ENCODE peak calls at places on chromosomes 5 and 9, in seven cellular contexts. R, M, X, U, Y, N and K are unnamed samples.

GRCh38 chr5:38738898-38739743 is 106.7 kb upstream of the OSMR start:
- DNase-seq in R (no peak), U (no peak), N (no peak), X (no peak), M (peak), Y (no peak), K (peak)

GRCh38 chr9:93613174-93613573 is 36.8 kb downstream of the PHF2 start:
- DNase-seq in X (no peak), U (no peak), R (no peak), M (no peak), N (peak), Y (no peak), K (no peak)

GRCh38 chr5:55415071-55415470 is 107.3 kb downstream of the MTREX start:
- DNase-seq in Y (no peak), U (no peak), M (no peak), R (no peak), X (no peak), N (no peak), K (no peak)

GRCh38 chr5:57383093-57383861 is 99.3 kb downstream of the ACTBL2 start:
- DNase-seq in Y (no peak), R (peak), X (no peak), N (no peak), U (peak), M (peak), K (peak)

GRCh38 chr9:34374905-34375552 is 1.7 kb downstream of the MYORG start:
- DNase-seq in X (no peak), R (no peak), M (no peak), Y (no peak), N (peak), U (no peak), K (no peak)

GRCh38 chr5:137342764-137343163 is 156.4 kb downstream of the SPOCK1 start:
- DNase-seq in U (no peak), M (no peak), R (no peak), X (no peak), N (no peak), Y (no peak), K (peak)

GRCh38 chr9:16864741-16865434 is 5.6 kb downstream of the BNC2 start:
- DNase-seq in X (no peak), Y (no peak), N (no peak), M (no peak), U (peak), R (no peak), K (no peak)

GRCh38 chr5:162209005-162209605 is 141.5 kb downstream of the GABRG2 start:
- DNase-seq in N (peak), U (no peak), R (peak), X (peak), M (peak), Y (peak), K (no peak)

GRCh38 chr5:75734913-75735789 is 17.9 kb upstream of the POC5 start:
- DNase-seq in N (peak), R (peak), Y (no peak), X (peak), M (no peak), U (peak), K (no peak)

GRCh38 chr5:35899805-35900204 is 38.6 kb downstream of the CAPSL start:
- DNase-seq in M (no peak), Y (no peak), R (no peak), X (no peak), N (no peak), U (no peak), K (no peak)

GRCh38 chr5:177495243-177496060 is 2.0 kb downstream of the PDLIM7 start:
- DNase-seq in M (peak), N (no peak), R (peak), Y (peak), U (peak), X (no peak), K (peak)
- TF ChIP-seq POLR2A in M (peak), N (no peak), R (no peak), Y (no peak), U (peak), X (no peak), K (peak)

GRCh38 chr5:177425801-177426565 is 493 bp upstream of the GRK6 start:
- DNase-seq in R (peak), X (peak), M (peak), N (peak), Y (peak), U (peak), K (peak)
- TF ChIP-seq POLR2A in R (peak), X (no peak), M (peak), N (peak), Y (peak), U (peak), K (peak)

GRCh38 chr9:134375430-134376385 is 49.5 kb downstream of the RXRA start:
- DNase-seq in R (peak), U (no peak), X (peak), M (no peak), N (peak), Y (no peak), K (peak)

GRCh38 chr9:134373953-134374300 is 47.7 kb downstream of the RXRA start:
- DNase-seq in Y (no peak), U (no peak), R (peak), X (no peak), M (no peak), N (no peak), K (no peak)

GRCh38 chr9:134375011-134375390 is 48.7 kb downstream of the RXRA start:
- DNase-seq in M (no peak), N (peak), Y (no peak), R (peak), X (peak), U (no peak), K (no peak)

GRCh38 chr9:134373269-134373668 is 47.0 kb downstream of the RXRA start:
- DNase-seq in U (no peak), X (no peak), R (no peak), M (no peak), Y (no peak), N (no peak), K (no peak)

DNA sequence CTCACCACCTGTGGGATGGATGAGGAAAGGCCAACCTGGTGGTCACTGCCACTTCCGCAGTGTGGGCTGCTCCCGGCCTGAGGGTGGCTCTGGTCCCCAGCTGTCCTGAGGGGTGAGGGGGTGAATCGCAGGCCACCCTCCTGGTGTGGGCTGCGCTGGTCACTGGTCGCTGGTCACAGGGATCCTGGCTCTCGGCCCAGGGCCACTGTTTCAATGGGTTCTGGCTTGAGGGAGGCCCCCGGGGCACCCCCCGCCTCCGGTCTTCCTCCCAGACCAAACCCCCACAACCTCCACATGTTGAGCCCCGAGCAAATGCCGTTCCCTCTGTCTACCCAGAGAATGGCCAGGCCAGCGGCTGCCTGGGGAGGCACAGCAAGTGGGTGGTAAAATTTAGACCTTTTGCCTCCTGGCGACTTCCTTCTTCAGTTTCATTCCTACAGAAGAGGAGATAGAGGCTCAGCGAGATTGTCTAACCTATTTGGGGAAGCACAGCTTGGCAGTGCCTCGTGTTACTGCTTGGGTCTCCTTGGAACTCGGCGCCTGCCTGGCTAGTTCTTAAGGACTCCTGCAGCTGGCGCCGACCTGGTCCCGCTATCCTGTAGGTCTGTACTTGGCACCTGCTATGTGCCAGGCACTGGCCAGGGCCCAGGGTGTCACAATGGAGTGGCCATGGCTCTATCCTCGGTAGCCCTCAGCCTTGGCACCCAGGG is 48.2 kb downstream of the RXRA start:
- DNase-seq in M (no peak), X (peak), R (peak), Y (no peak), U (no peak), N (peak), K (no peak)
- TF ChIP-seq POLR2A in M (no peak), X (no peak), R (no peak), Y (no peak), U (no peak), N (no peak), K (no peak)

GRCh38 chr9:82431121-82431520 is 442.5 kb downstream of the SPATA31D1 start:
- DNase-seq in X (no peak), R (no peak), M (no peak), Y (no peak), U (no peak), N (no peak), K (no peak)
- TF ChIP-seq POLR2A in X (no peak), R (no peak), M (no peak), Y (no peak), U (no peak), N (no peak), K (no peak)

GRCh38 chr9:130694205-130694604 is 625 bp downstream of the EXOSC2 start:
- DNase-seq in Y (no peak), U (no peak), X (no peak), R (no peak), N (no peak), M (no peak), K (no peak)

GRCh38 chr9:130693101-130693425 is 517 bp upstream of the EXOSC2 start:
- DNase-seq in M (no peak), U (no peak), Y (no peak), N (no peak), X (no peak), R (peak), K (no peak)

GRCh38 chr9:130692365-130692764 is 1.2 kb upstream of the EXOSC2 start:
- DNase-seq in M (no peak), R (peak), X (peak), N (no peak), Y (no peak), U (no peak), K (peak)

GRCh38 chr9:130696139-130696650 is 2.6 kb downstream of the EXOSC2 start:
- DNase-seq in M (no peak), R (no peak), X (no peak), N (no peak), U (no peak), Y (no peak), K (no peak)

GRCh38 chr9:130693426-130694191 is at the start of gene EXOSC2:
- DNase-seq in U (peak), M (peak), Y (peak), R (peak), N (peak), X (peak), K (peak)
- TF ChIP-seq POLR2A in U (peak), M (peak), Y (peak), R (no peak), N (no peak), X (no peak), K (peak)

DNA sequence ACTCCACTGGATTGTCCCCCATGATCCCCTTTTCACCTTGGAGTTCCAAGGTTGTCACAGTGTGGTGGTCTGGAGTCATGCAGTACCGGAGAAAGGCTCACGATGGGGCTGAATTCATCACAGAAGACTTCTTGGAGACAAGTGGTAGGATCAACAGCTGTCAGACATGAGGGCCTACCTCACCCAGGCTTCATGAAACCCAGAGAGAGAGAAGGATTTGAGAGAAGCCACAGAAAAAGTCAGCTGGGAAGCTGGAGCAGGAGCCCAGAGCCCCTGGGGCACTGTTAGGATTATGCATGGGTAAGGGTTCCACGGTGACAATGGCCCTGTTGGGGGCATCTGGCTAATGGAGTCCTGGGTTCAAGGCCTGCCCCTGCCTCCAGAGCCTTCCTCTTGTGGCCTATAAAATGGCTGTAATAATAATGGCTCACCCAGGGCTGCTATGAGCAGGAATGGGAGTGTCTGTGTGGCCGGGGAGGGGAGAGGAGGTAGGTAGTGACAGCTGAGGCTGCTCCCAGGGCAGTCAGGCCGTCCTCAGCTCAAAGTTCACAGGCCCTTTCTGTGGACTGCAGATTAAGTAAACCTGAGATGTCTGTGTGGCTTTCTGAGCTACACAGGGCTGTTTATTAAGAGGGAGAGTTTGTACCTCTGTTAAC is 910 bp downstream of the TRIM14 start:
- DNase-seq in N (peak), M (peak), U (peak), X (no peak), Y (no peak), R (peak), K (no peak)
- TF ChIP-seq POLR2A in N (no peak), M (no peak), U (no peak), X (no peak), Y (no peak), R (no peak), K (no peak)

GRCh38 chr5:126868338-126868737 is 91.4 kb downstream of the LMNB1 start:
- DNase-seq in R (no peak), M (no peak), Y (no peak), N (no peak), U (no peak), X (no peak), K (no peak)
- TF ChIP-seq POLR2A in R (no peak), M (no peak), Y (no peak), N (no peak), U (no peak), X (no peak), K (no peak)

GRCh38 chr9:130688070-130688469 is 5.5 kb upstream of the EXOSC2 start:
- DNase-seq in Y (no peak), R (no peak), N (no peak), M (no peak), X (no peak), U (no peak), K (no peak)

GRCh38 chr9:130685104-130685503 is 8.5 kb upstream of the EXOSC2 start:
- DNase-seq in X (no peak), M (no peak), N (no peak), U (no peak), R (no peak), Y (no peak), K (no peak)

GRCh38 chr9:130687615-130688014 is 6.0 kb upstream of the EXOSC2 start:
- DNase-seq in X (no peak), R (no peak), N (no peak), Y (no peak), M (no peak), U (no peak), K (no peak)

GRCh38 chr9:130689572-130689936 is 4.0 kb upstream of the EXOSC2 start:
- DNase-seq in Y (no peak), N (no peak), X (no peak), R (no peak), U (no peak), M (no peak), K (no peak)

DNA sequence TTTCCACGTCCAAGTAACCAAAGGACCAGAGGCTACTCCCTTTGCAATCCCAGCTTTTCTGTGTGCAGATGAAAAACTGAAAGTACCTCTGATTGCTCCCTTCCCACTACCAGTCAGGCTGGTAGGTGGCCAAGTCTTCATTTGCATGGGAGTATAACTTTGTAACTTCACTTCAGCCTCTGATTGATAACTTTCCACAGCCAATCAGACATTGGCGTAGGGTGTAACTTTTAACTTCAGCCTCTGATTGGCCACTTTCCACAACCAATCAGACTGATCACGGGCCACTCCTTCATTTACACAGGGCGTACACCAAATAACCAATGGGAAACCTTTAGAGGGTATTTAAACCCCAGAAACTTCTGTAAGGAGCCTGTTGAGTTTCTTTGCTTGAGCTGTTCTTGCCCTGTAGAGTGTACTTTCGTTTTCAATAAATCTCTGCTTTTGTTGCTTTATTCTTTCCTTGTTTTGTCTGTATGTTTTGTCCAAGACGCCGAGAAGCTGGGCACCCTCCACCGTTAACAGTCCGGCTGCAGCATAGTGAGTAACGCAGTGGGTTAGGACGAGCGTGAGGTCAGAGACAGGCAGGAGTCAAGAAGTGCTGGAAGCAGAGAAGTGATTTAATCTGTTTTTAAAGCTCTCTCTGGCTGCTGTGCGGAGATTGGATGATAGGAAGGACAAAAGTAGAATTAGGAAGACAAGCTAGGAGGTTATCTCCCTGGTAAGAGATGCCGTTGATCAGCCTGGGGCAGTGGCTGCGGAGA is 3.5 kb upstream of the EXOSC2 start:
- DNase-seq in M (peak), R (peak), Y (no peak), N (peak), U (peak), X (peak), K (peak)
- TF ChIP-seq POLR2A in M (no peak), R (peak), Y (no peak), N (peak), U (peak), X (peak), K (no peak)

DNA sequence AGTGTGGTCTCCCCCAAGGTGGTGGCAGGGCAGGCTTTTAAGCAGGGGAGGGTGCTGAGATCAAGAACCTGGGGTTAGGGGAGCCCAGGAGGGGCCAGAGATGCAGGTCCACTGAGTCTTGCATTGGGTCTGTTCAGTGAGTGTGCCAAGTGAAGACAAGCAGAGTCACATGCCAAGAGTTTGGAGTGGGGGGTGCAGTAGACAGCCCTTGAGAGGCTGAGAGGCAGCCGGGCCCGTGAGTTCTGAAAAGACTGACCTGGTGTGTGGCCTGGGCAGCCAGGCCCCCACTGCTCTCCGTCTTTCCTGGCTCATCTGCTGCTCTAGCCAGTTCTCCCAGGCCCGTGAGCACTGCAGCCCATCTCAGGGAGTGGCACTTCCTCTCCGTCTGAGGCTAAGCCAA is 120.0 kb downstream of the DAB2IP start:
- DNase-seq in U (no peak), R (no peak), N (no peak), Y (no peak), X (peak), M (no peak), K (no peak)
- TF ChIP-seq POLR2A in U (no peak), R (no peak), N (no peak), Y (no peak), X (no peak), M (no peak), K (no peak)

GRCh38 chr9:77827104-77827784 is 179.1 kb upstream of the GNA14 start:
- DNase-seq in Y (no peak), M (no peak), U (no peak), X (no peak), N (no peak), R (no peak), K (peak)

GRCh38 chr9:77832647-77833046 is 184.5 kb upstream of the GNA14 start:
- DNase-seq in M (no peak), R (no peak), N (no peak), Y (no peak), U (no peak), X (no peak), K (no peak)

GRCh38 chr9:77833686-77834429 is 185.7 kb upstream of the GNA14 start:
- DNase-seq in N (no peak), Y (no peak), R (no peak), M (no peak), X (no peak), U (no peak), K (no peak)

GRCh38 chr9:77829440-77829839 is 181.3 kb upstream of the GNA14 start:
- DNase-seq in U (no peak), M (no peak), R (no peak), Y (no peak), X (no peak), N (no peak), K (no peak)

DNA sequence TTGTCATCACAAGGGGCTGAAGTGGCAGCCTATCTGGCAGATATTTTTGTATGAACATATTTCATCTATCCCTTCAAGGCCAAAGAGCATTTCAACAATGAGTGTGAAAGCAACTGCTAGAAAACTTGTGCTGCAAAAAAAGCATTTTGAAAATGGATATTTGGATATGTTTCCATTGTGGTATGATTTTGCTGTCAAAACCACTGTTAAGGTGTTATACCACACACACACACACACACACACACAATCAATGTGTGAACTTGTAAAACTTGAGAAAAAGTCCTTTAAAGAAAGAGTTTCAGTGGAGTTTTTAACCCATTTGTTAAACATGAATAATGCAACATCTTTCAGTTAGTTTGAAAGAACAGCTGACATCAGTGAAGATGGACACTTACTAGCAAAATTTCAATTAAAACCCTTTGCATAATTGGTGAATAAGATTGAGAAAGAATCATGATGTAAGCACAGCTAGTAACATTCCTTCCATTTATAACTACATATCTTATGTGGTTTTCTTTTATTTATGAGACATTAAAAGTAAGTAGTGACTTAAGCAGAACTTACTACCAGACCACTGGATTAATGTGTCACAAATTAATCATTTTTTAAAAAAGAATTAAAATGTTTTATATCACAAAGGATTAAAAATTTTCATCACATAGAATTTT is 182.6 kb upstream of the GNA14 start:
- DNase-seq in U (no peak), N (no peak), X (no peak), R (no peak), Y (no peak), M (no peak), K (no peak)
- TF ChIP-seq POLR2A in U (no peak), N (no peak), X (no peak), R (no peak), Y (no peak), M (no peak), K (no peak)